ENCODE peak calls at places on chromosomes 1 and 21, in eight cellular contexts. O, X, G, Z, Y, I, F and N are unnamed samples.

GRCh38 chr1:206723500-206724472 is 39.1 kb downstream of the MAPKAPK2 start:
- DNase-seq in G (peak), I (no peak), O (no peak), Y (no peak), X (peak), F (no peak), Z (no peak), N (no peak)

GRCh38 chr21:16794944-16795343 is 717.9 kb upstream of the CXADR start:
- DNase-seq in Z (peak), G (peak), O (no peak), F (no peak), I (no peak), X (no peak), Y (no peak), N (peak)

GRCh38 chr1:79874289-79874688 is 867.8 kb upstream of the ADGRL4 start:
- DNase-seq in I (no peak), Z (no peak), X (no peak), O (no peak), Y (no peak), G (no peak), F (no peak), N (no peak)

GRCh38 chr1:187261637-187262036 is 432.9 kb downstream of the PLA2G4A start:
- DNase-seq in X (no peak), O (no peak), G (no peak), I (no peak), Z (no peak), F (no peak), Y (no peak), N (no peak)

GRCh38 chr1:7048395-7048794 is 263.1 kb downstream of the CAMTA1 start:
- DNase-seq in G (no peak), O (no peak), X (no peak), F (no peak), Z (no peak), I (peak), Y (no peak), N (no peak)

GRCh38 chr1:14869197-14869596 is 270.7 kb downstream of the KAZN start:
- DNase-seq in Y (no peak), Z (no peak), I (no peak), O (no peak), X (no peak), G (peak), F (no peak), N (no peak)

GRCh38 chr1:102252731-102253360 is 256.1 kb upstream of the OLFM3 start:
- DNase-seq in Z (no peak), I (no peak), X (no peak), G (no peak), F (no peak), Y (no peak), O (no peak), N (no peak)

GRCh38 chr1:114531094-114531493 is 20.1 kb upstream of the TRIM33 start:
- DNase-seq in Y (no peak), Z (no peak), G (no peak), F (no peak), O (no peak), I (no peak), X (no peak), N (no peak)

GRCh38 chr1:231091853-231092301 is 51.8 kb upstream of the FAM89A start:
- DNase-seq in I (peak), G (peak), Z (peak), Y (no peak), F (peak), O (peak), X (peak), N (no peak)

GRCh38 chr1:68600049-68600661 is 103.3 kb upstream of the DEPDC1 start:
- DNase-seq in O (no peak), Y (no peak), I (peak), F (no peak), G (peak), Z (no peak), X (peak), N (no peak)

GRCh38 chr1:78005755-78006154 is 1.0 kb downstream of the DNAJB4 start:
- DNase-seq in F (peak), I (no peak), O (peak), X (peak), G (peak), Z (peak), Y (peak), N (peak)

GRCh38 chr1:111742938-111743549 is 3.8 kb upstream of the INKA2 start:
- DNase-seq in F (no peak), G (peak), Z (peak), X (no peak), I (no peak), O (no peak), Y (no peak), N (no peak)

GRCh38 chr1:232575524-232576040 is 54.4 kb downstream of the SIPA1L2 start:
- DNase-seq in X (no peak), O (no peak), G (peak), I (no peak), Y (no peak), Z (no peak), F (no peak), N (no peak)

GRCh38 chr1:32508751-32509140 is 30.5 kb upstream of the ZBTB8A start:
- DNase-seq in O (no peak), Y (no peak), F (no peak), G (peak), I (no peak), X (no peak), Z (no peak), N (no peak)

GRCh38 chr1:32933742-32934322 is 30.8 kb downstream of the RNF19B start:
- DNase-seq in Z (no peak), I (peak), X (peak), G (peak), F (peak), Y (peak), O (no peak), N (no peak)

GRCh38 chr21:43262427-43262826 is 93.6 kb downstream of the CRYAA start:
- DNase-seq in Z (no peak), Y (no peak), O (no peak), I (peak), F (no peak), G (no peak), X (no peak), N (no peak)

GRCh38 chr21:33395866-33396265 is 7.3 kb upstream of the IFNGR2 start:
- DNase-seq in G (peak), X (no peak), I (no peak), F (no peak), Z (no peak), Y (no peak), O (no peak), N (no peak)

GRCh38 chr1:234781241-234782056 is 171.5 kb upstream of the IRF2BP2 start:
- DNase-seq in X (no peak), O (no peak), I (peak), Y (peak), G (no peak), Z (no peak), F (no peak), N (no peak)

GRCh38 chr21:34836103-34836932 is 167.5 kb downstream of the CLIC6 start:
- DNase-seq in Z (peak), G (peak), I (no peak), Y (no peak), O (no peak), F (no peak), X (peak), N (peak)

GRCh38 chr1:183323849-183324683 is 94.1 kb downstream of the NMNAT2 start:
- DNase-seq in G (no peak), F (no peak), Y (no peak), O (no peak), Z (peak), X (no peak), I (no peak), N (no peak)

GRCh38 chr1:226046240-226046639 is 16.3 kb upstream of the H3-3A start:
- DNase-seq in Z (peak), Y (no peak), F (no peak), G (peak), X (no peak), I (no peak), O (no peak), N (no peak)

GRCh38 chr21:15264084-15264483 is 199.3 kb upstream of the NRIP1 start:
- DNase-seq in Z (no peak), Y (no peak), G (no peak), X (no peak), O (no peak), I (no peak), F (peak), N (no peak)

GRCh38 chr1:7616953-7617352 is 154.1 kb upstream of the VAMP3 start:
- DNase-seq in O (no peak), F (no peak), X (no peak), Z (no peak), Y (peak), I (no peak), G (no peak), N (no peak)

GRCh38 chr1:111199881-111200801 is at the start of gene DENND2D:
- DNase-seq in Z (no peak), G (no peak), O (peak), X (peak), I (no peak), Y (peak), F (peak), N (no peak)

GRCh38 chr1:27111771-27112573 is 43.0 kb downstream of the SLC9A1 start:
- DNase-seq in X (peak), O (peak), F (peak), G (peak), Y (peak), Z (peak), I (peak), N (peak)

GRCh38 chr21:15729674-15730483 is at the start of gene USP25:
- DNase-seq in Z (peak), Y (peak), F (peak), X (peak), G (peak), I (peak), O (peak), N (no peak)

GRCh38 chr1:38129971-38130370 is 83.4 kb upstream of the POU3F1 start:
- DNase-seq in F (no peak), X (no peak), I (no peak), Y (no peak), O (no peak), Z (no peak), G (peak), N (no peak)

GRCh38 chr1:198560093-198560638 is 19.7 kb upstream of the ATP6V1G3 start:
- DNase-seq in I (no peak), O (no peak), G (peak), F (peak), Y (no peak), X (no peak), Z (no peak), N (no peak)

GRCh38 chr1:52532247-52532646 is 20.6 kb downstream of the TUT4 start:
- DNase-seq in I (no peak), X (no peak), G (no peak), F (no peak), O (no peak), Y (no peak), Z (no peak), N (no peak)

GRCh38 chr1:34780528-34780927 is 486 bp upstream of the GJB3 start:
- DNase-seq in X (no peak), Z (no peak), I (no peak), F (peak), O (no peak), G (no peak), Y (no peak), N (no peak)

GRCh38 chr1:6464514-6464836 is 1.5 kb downstream of the TNFRSF25 start:
- DNase-seq in Z (no peak), G (no peak), Y (peak), O (no peak), X (peak), I (no peak), F (peak), N (no peak)

GRCh38 chr1:227003163-227003562 is 63.1 kb downstream of the COQ8A start:
- DNase-seq in F (no peak), G (no peak), I (no peak), Z (no peak), X (no peak), Y (no peak), O (no peak), N (no peak)

GRCh38 chr1:54229281-54229891 is 29.4 kb downstream of the MRPL37 start:
- DNase-seq in G (peak), O (no peak), X (peak), I (no peak), F (no peak), Z (no peak), Y (no peak), N (no peak)

DNA sequence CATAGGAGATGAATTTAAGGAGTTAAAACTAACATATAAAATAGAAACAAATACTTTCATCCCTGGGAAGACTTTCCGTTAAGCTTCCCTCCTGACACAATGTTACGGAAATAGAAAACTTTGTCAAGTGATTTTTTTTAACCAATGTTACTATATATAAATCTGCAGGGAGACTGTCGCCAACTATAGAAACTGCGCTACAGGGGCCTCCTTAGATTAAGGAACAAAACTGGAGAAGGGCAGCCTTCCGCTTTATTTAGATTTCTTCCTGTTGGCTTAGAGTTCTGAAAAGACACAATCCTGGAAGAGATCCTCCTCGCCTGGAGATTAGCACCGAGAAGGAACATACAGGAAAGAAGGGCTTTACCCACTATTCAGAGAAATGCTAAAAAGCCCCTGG is 1.5 kb downstream of the MGST3 start:
- DNase-seq in O (no peak), X (no peak), I (no peak), F (no peak), Y (peak), G (peak), Z (no peak), N (no peak)
- H3K4me3 ChIP-seq in O (peak), X (no peak), I (peak), F (no peak), Y (peak), G (peak), Z (peak), N (peak)

GRCh38 chr1:2046953-2047748 is 3.1 kb upstream of the PRKCZ start:
- DNase-seq in X (no peak), I (no peak), Y (no peak), Z (no peak), F (peak), G (no peak), O (no peak), N (no peak)
- H3K4me3 ChIP-seq in X (no peak), I (no peak), Y (no peak), Z (no peak), F (no peak), G (no peak), O (no peak), N (no peak)

DNA sequence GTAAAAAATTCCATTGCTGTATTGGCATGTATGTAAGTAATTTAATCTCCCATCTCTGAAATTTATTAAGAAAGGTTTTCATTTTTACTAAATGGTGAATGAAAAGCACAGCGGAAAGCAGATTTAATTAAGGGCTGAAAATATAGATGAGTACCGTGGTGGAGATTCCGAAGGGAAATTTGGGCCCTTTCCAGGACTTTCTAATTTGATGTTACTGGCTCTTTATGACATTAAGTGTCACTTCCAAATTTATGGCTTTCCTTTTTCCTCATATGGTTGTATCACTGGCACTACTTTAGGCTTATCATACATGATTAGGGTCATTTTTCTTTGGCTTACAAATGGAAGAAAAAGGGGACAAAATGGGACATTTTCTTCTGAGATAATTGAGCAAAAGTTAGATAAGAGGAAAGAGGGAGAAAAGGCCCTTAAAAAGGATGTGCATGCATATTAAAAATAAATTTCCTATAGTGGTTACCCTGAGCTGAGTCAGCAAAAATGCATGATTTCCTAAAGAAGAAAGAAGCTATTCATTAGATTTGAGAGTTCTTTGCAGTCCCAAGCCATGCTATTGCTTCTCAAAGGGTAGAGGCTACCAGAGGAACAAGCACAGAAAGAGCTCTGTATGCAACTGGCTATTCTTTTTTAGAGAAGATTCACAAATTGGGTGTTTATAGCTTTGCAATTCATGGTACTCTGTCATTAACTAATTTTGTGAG is 74.9 kb upstream of the CNIH3 start:
- DNase-seq in Y (no peak), F (no peak), X (no peak), G (no peak), I (no peak), Z (no peak), O (no peak), N (no peak)
- H3K4me3 ChIP-seq in Y (no peak), F (no peak), X (no peak), G (no peak), I (no peak), Z (no peak), O (no peak), N (no peak)

DNA sequence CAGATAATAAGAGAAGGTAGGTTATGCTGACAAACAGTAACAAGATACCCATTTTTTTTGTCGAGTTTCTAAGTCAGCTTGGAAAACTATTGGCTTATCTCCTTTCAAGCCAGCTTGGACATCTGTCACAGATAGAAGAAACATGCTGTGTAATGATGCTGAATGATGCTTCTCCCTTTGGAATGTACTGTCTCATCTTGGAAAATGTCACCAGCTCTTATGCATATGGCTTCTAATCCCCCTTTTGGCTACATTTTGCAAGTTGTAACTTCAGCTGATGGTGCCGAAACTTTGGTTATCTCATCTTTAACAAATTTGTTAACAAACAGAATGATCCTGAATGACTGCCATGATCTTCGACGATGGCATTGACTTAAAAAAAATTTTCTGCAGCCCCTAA is 68.8 kb upstream of the ST6GALNAC3 start:
- DNase-seq in Y (no peak), Z (no peak), X (no peak), I (no peak), F (no peak), G (peak), O (no peak), N (no peak)
- H3K4me3 ChIP-seq in Y (no peak), Z (no peak), X (no peak), I (no peak), F (no peak), G (no peak), O (no peak), N (no peak)

GRCh38 chr1:4214826-4215225 is 314.8 kb upstream of the C1orf174 start:
- DNase-seq in Y (no peak), O (no peak), Z (no peak), I (no peak), F (no peak), G (no peak), X (no peak), N (no peak)
- H3K4me3 ChIP-seq in Y (no peak), O (no peak), Z (no peak), I (no peak), F (no peak), G (no peak), X (no peak), N (no peak)

GRCh38 chr1:47445823-47446567 is 8.2 kb downstream of the FOXD2 start:
- DNase-seq in Y (no peak), I (no peak), F (no peak), Z (no peak), O (no peak), G (no peak), X (no peak), N (no peak)

GRCh38 chr1:47442844-47443529 is 5.1 kb downstream of the FOXD2 start:
- DNase-seq in Y (no peak), I (no peak), X (no peak), O (no peak), G (no peak), F (no peak), Z (no peak), N (no peak)

GRCh38 chr1:47443530-47444316 is 5.9 kb downstream of the FOXD2 start:
- DNase-seq in F (no peak), G (no peak), X (no peak), O (no peak), Y (no peak), Z (no peak), I (no peak), N (no peak)

GRCh38 chr1:47444578-47445465 is 7.0 kb downstream of the FOXD2 start:
- DNase-seq in G (peak), X (peak), O (peak), I (peak), Y (no peak), F (peak), Z (no peak), N (no peak)

DNA sequence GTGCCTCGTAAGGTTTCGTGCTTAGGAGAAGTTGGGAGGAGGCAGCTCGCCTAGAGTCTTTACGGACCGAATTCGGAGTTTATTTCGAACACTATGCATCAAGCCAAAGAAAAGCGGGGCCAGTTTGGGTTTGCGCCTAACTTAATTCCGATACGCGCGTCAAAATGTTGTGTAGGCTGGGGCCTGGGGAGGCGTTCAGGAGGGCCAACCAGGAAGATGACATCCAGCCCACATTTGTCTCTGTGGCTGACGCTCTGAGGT is 6.4 kb downstream of the FOXD2 start:
- DNase-seq in X (no peak), I (no peak), F (no peak), Y (no peak), Z (no peak), O (no peak), G (no peak), N (no peak)
- H3K4me3 ChIP-seq in X (no peak), I (no peak), F (no peak), Y (peak), Z (no peak), O (peak), G (peak), N (no peak)

DNA sequence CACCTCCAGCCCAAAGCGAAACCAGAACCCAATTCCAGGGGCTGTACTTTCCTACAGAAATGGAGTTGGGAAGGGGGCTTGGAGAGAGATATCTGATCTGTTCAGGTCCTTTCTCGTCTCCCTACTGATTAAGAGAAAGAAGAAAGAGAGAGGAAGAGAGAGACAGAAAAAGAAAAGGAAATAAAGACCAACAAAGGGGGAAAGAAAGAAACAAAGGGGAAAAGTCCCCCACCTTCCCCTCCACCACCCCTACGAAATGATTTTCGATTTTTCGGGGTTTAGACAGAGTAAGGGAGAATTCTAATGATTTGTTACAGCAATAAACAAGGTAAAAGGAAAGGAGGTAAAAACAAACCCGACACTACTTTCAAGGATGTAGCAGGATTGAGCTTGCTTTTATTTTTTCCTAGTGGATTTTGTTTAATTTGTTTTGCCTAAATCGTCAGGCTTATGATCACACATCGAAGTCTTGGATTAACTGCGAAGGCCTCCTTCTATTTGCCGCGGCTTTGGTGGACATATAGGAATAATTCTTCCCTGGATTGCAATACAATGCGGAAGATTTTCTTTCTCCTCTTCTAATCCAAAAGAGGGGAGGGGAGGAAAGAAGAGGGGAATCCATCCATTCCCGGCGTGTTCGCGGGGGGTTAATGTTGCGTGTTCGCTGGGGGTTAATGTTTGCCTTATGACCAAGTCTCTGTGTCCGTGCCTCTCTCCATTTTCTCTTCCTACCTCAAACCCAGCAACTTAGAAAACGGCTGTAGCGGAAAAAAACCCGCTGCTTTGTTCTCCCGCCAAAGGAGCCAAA is 1.9 kb downstream of the TAL1 start:
- DNase-seq in F (no peak), X (no peak), G (no peak), I (no peak), Y (no peak), O (no peak), Z (no peak), N (no peak)
- H3K4me3 ChIP-seq in F (no peak), X (no peak), G (no peak), I (no peak), Y (peak), O (no peak), Z (no peak), N (no peak)